ENCODE peak calls at places on chromosome 9, in nine cellular contexts. One of them, this sample, is unnamed.
A peak's percentile ranks its signal among the peaks of the same experiment; 100 is the strongest.

GRCh38 chr9:114250235-114250568 is 72.7 kb upstream of the ORM1 start:
- DNase-seq in GM10248: no peak
- DNase-seq in AG20443: peak; percentile 94
- DNase-seq in AG04450: peak; percentile 76
- DNase-seq in amygdala: peak; percentile 67
- DNase-seq in NCI-H69: peak; percentile 29
- DNase-seq in NCI-H1092: peak; percentile 83
- DNase-seq in stimulated activated CD8-positive, alpha-beta memory T cell treated with anti-CD3 and anti-CD28 coated beads, Interleukin-4, amount 100 ng/mL, for 48 hours: no peak
- DNase-seq in GF-D8: no peak
- DNase-seq in this sample: no peak

GRCh38 chr9:20997503-20998076 is 33.9 kb downstream of the HACD4 start:
- DNase-seq in GM10248: no peak
- DNase-seq in AG20443: no peak
- DNase-seq in AG04450: no peak
- DNase-seq in amygdala: no peak
- DNase-seq in NCI-H69: peak; percentile 22
- DNase-seq in NCI-H1092: no peak
- DNase-seq in stimulated activated CD8-positive, alpha-beta memory T cell treated with anti-CD3 and anti-CD28 coated beads, Interleukin-4, amount 100 ng/mL, for 48 hours: no peak
- DNase-seq in GF-D8: no peak
- DNase-seq in this sample: no peak

GRCh38 chr9:79264511-79265448 is 307.0 kb upstream of the TLE4 start:
- DNase-seq in GM10248: no peak
- DNase-seq in AG20443: peak; percentile 40
- DNase-seq in AG04450: no peak
- DNase-seq in amygdala: no peak
- DNase-seq in NCI-H69: peak; percentile 99
- DNase-seq in NCI-H1092: no peak
- DNase-seq in stimulated activated CD8-positive, alpha-beta memory T cell treated with anti-CD3 and anti-CD28 coated beads, Interleukin-4, amount 100 ng/mL, for 48 hours: no peak
- DNase-seq in GF-D8: peak; percentile 83
- DNase-seq in this sample: no peak

GRCh38 chr9:69104830-69105527 is 69.1 kb upstream of the TJP2 start:
- DNase-seq in GM10248: no peak
- DNase-seq in AG20443: no peak
- DNase-seq in AG04450: no peak
- DNase-seq in amygdala: no peak
- DNase-seq in NCI-H69: peak; percentile 93
- DNase-seq in NCI-H1092: no peak
- DNase-seq in stimulated activated CD8-positive, alpha-beta memory T cell treated with anti-CD3 and anti-CD28 coated beads, Interleukin-4, amount 100 ng/mL, for 48 hours: no peak
- DNase-seq in GF-D8: no peak
- DNase-seq in this sample: peak; percentile 74

GRCh38 chr9:129290606-129291005 is 112.5 kb upstream of the IER5L start:
- DNase-seq in GM10248: no peak
- DNase-seq in AG20443: peak; percentile 5
- DNase-seq in AG04450: no peak
- DNase-seq in amygdala: no peak
- DNase-seq in NCI-H69: no peak
- DNase-seq in NCI-H1092: no peak
- DNase-seq in stimulated activated CD8-positive, alpha-beta memory T cell treated with anti-CD3 and anti-CD28 coated beads, Interleukin-4, amount 100 ng/mL, for 48 hours: peak; percentile 19
- DNase-seq in GF-D8: no peak
- DNase-seq in this sample: no peak

GRCh38 chr9:118529624-118530214 is 825.5 kb downstream of the TLR4 start:
- DNase-seq in GM10248: no peak
- DNase-seq in AG20443: no peak
- DNase-seq in AG04450: no peak
- DNase-seq in amygdala: no peak
- DNase-seq in NCI-H69: peak; percentile 35
- DNase-seq in NCI-H1092: no peak
- DNase-seq in stimulated activated CD8-positive, alpha-beta memory T cell treated with anti-CD3 and anti-CD28 coated beads, Interleukin-4, amount 100 ng/mL, for 48 hours: no peak
- DNase-seq in GF-D8: no peak
- DNase-seq in this sample: no peak

GRCh38 chr9:111794837-111795556 is at the start of gene SHOC1:
- DNase-seq in GM10248: no peak
- DNase-seq in AG20443: no peak
- DNase-seq in AG04450: no peak
- DNase-seq in amygdala: no peak
- DNase-seq in NCI-H69: peak; percentile 75
- DNase-seq in NCI-H1092: no peak
- DNase-seq in stimulated activated CD8-positive, alpha-beta memory T cell treated with anti-CD3 and anti-CD28 coated beads, Interleukin-4, amount 100 ng/mL, for 48 hours: no peak
- DNase-seq in GF-D8: no peak
- DNase-seq in this sample: no peak

GRCh38 chr9:89458768-89459496 is 39.0 kb downstream of the SEMA4D start:
- DNase-seq in GM10248: no peak
- DNase-seq in AG20443: no peak
- DNase-seq in AG04450: no peak
- DNase-seq in amygdala: no peak
- DNase-seq in NCI-H69: no peak
- DNase-seq in NCI-H1092: no peak
- DNase-seq in stimulated activated CD8-positive, alpha-beta memory T cell treated with anti-CD3 and anti-CD28 coated beads, Interleukin-4, amount 100 ng/mL, for 48 hours: no peak
- DNase-seq in GF-D8: no peak
- DNase-seq in this sample: no peak

GRCh38 chr9:33814816-33815215 is 2.1 kb upstream of the UBE2R2 start:
- DNase-seq in GM10248: no peak
- DNase-seq in AG20443: no peak
- DNase-seq in AG04450: no peak
- DNase-seq in amygdala: no peak
- DNase-seq in NCI-H69: no peak
- DNase-seq in NCI-H1092: no peak
- DNase-seq in stimulated activated CD8-positive, alpha-beta memory T cell treated with anti-CD3 and anti-CD28 coated beads, Interleukin-4, amount 100 ng/mL, for 48 hours: no peak
- DNase-seq in GF-D8: no peak
- DNase-seq in this sample: no peak

GRCh38 chr9:72888032-72888431 is 64.8 kb downstream of the ALDH1A1 start:
- DNase-seq in GM10248: no peak
- DNase-seq in AG20443: no peak
- DNase-seq in AG04450: no peak
- DNase-seq in amygdala: no peak
- DNase-seq in NCI-H69: no peak
- DNase-seq in NCI-H1092: no peak
- DNase-seq in stimulated activated CD8-positive, alpha-beta memory T cell treated with anti-CD3 and anti-CD28 coated beads, Interleukin-4, amount 100 ng/mL, for 48 hours: no peak
- DNase-seq in GF-D8: no peak
- DNase-seq in this sample: no peak

This sample was measured in MM.1S.